ENCODE peak calls at places on chromosome 4, in seven cellular contexts. One of them, this sample, is unnamed.

GRCh38 chr4:94690851-94691254 is 66.9 kb upstream of the BMPR1B start:
- DNase-seq in dorsolateral prefrontal cortex: no peak
- DNase-seq in endothelial cell: no peak
- DNase-seq in AG09319: no peak
- DNase-seq in A549: peak
- DNase-seq in Calu3: no peak
- DNase-seq in HL-60: no peak
- DNase-seq in this sample: no peak

GRCh38 chr4:137106287-137106686 is 426.0 kb downstream of the PCDH18 start:
- DNase-seq in dorsolateral prefrontal cortex: no peak
- DNase-seq in endothelial cell: no peak
- DNase-seq in AG09319: no peak
- DNase-seq in A549: no peak
- DNase-seq in Calu3: no peak
- DNase-seq in HL-60: no peak
- DNase-seq in this sample: no peak

GRCh38 chr4:2253160-2254084 is 8.5 kb downstream of the MXD4 start:
- DNase-seq in dorsolateral prefrontal cortex: no peak
- DNase-seq in endothelial cell: no peak
- DNase-seq in AG09319: no peak
- DNase-seq in A549: no peak
- DNase-seq in Calu3: no peak
- DNase-seq in HL-60: no peak
- DNase-seq in this sample: no peak

GRCh38 chr4:144709793-144710525 is 64.0 kb downstream of the HHIP start:
- DNase-seq in dorsolateral prefrontal cortex: no peak
- DNase-seq in endothelial cell: no peak
- DNase-seq in AG09319: no peak
- DNase-seq in A549: peak
- DNase-seq in Calu3: peak
- DNase-seq in HL-60: no peak
- DNase-seq in this sample: no peak

GRCh38 chr4:112251044-112251632 is 19.6 kb downstream of the AP1AR start:
- DNase-seq in dorsolateral prefrontal cortex: no peak
- DNase-seq in endothelial cell: no peak
- DNase-seq in AG09319: no peak
- DNase-seq in A549: no peak
- DNase-seq in Calu3: no peak
- DNase-seq in HL-60: no peak
- DNase-seq in this sample: no peak

GRCh38 chr4:140250989-140251552 is 97.1 kb upstream of the MAML3 start:
- DNase-seq in dorsolateral prefrontal cortex: no peak
- DNase-seq in endothelial cell: no peak
- DNase-seq in AG09319: no peak
- DNase-seq in A549: no peak
- DNase-seq in Calu3: no peak
- DNase-seq in HL-60: peak
- DNase-seq in this sample: no peak

GRCh38 chr4:8025668-8026067 is 86.0 kb upstream of the AFAP1 start:
- DNase-seq in dorsolateral prefrontal cortex: no peak
- DNase-seq in endothelial cell: no peak
- DNase-seq in AG09319: no peak
- DNase-seq in A549: no peak
- DNase-seq in Calu3: no peak
- DNase-seq in HL-60: no peak
- DNase-seq in this sample: no peak

GRCh38 chr4:111871802-111872201 is 273.5 kb upstream of the FAM241A start:
- DNase-seq in dorsolateral prefrontal cortex: no peak
- DNase-seq in endothelial cell: no peak
- DNase-seq in AG09319: no peak
- DNase-seq in A549: no peak
- DNase-seq in Calu3: no peak
- DNase-seq in HL-60: no peak
- DNase-seq in this sample: no peak

GRCh38 chr4:48815483-48815882 is 15.4 kb upstream of the OCIAD1 start:
- DNase-seq in dorsolateral prefrontal cortex: no peak
- DNase-seq in endothelial cell: no peak
- DNase-seq in AG09319: no peak
- DNase-seq in A549: no peak
- DNase-seq in Calu3: no peak
- DNase-seq in HL-60: no peak
- DNase-seq in this sample: no peak

GRCh38 chr4:123597586-123597985 is 201.0 kb downstream of the SPRY1 start:
- DNase-seq in dorsolateral prefrontal cortex: no peak
- DNase-seq in endothelial cell: no peak
- DNase-seq in AG09319: no peak
- DNase-seq in A549: no peak
- DNase-seq in Calu3: no peak
- DNase-seq in HL-60: no peak
- DNase-seq in this sample: no peak

GRCh38 chr4:84482564-84483563 is 16.2 kb downstream of the NKX6-1 start:
- DNase-seq in dorsolateral prefrontal cortex: no peak
- DNase-seq in endothelial cell: peak
- DNase-seq in AG09319: no peak
- DNase-seq in A549: no peak
- DNase-seq in Calu3: no peak
- DNase-seq in HL-60: no peak
- DNase-seq in this sample: no peak

GRCh38 chr4:48937033-48937432 is 30.5 kb upstream of the OCIAD2 start:
- DNase-seq in dorsolateral prefrontal cortex: no peak
- DNase-seq in endothelial cell: no peak
- DNase-seq in AG09319: no peak
- DNase-seq in A549: no peak
- DNase-seq in Calu3: no peak
- DNase-seq in HL-60: no peak
- DNase-seq in this sample: no peak

GRCh38 chr4:153153339-153153851 is 50.8 kb upstream of the TRIM2 start:
- DNase-seq in dorsolateral prefrontal cortex: peak
- DNase-seq in endothelial cell: peak
- DNase-seq in AG09319: no peak
- DNase-seq in A549: peak
- DNase-seq in Calu3: peak
- DNase-seq in HL-60: peak
- DNase-seq in this sample: no peak
- TF ChIP-seq CTCF in dorsolateral prefrontal cortex: peak
- TF ChIP-seq CTCF in endothelial cell: no peak
- TF ChIP-seq CTCF in AG09319: no peak
- TF ChIP-seq CTCF in A549: no peak
- TF ChIP-seq CTCF in Calu3: no peak
- TF ChIP-seq CTCF in HL-60: no peak
- TF ChIP-seq CTCF in this sample: no peak

DNA sequence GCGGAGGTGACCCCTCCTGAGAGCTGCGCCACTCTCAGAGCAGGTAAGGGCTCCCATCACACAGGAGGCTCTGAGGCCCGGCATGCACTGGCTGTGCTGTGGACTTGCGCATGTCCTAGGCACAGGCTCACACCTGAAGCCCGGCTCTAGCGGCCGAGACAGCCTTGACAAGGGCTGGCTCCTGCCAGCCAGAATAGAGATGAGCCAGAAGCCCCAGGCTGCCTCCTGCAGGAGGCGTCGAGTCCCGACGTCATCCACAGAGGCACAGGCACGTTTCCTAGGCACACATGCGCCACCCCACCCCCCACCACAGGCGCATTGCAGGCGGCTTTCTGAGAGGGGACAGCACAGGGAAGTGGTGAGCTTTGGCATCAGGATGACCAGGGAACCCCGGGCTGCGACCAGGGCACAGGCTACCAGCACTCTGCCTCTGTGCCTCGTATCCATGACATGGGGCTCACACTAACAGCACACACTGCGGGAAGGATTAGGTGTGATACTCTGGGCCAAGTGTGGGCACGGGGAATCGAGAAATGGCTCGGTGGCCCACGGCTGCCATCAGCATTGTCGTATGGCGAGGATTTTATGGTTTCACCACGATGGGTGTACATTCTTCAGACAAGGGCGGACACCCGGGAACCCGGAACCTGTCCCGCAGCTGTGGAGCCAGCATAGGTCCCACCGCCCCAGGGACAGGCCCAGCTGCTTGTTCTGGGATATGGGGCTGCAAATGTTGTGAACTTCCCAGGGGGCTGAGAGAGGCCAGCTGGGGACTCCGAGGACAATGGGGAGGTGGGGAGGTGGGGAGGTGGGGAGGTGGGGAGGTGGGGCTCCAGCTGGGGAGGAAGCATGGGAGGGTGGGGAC is 90.7 kb upstream of the ADRA2C start:
- DNase-seq in dorsolateral prefrontal cortex: no peak
- DNase-seq in endothelial cell: no peak
- DNase-seq in AG09319: no peak
- DNase-seq in A549: peak
- DNase-seq in Calu3: no peak
- DNase-seq in HL-60: no peak
- DNase-seq in this sample: no peak
- TF ChIP-seq CTCF in dorsolateral prefrontal cortex: no peak
- TF ChIP-seq CTCF in endothelial cell: no peak
- TF ChIP-seq CTCF in AG09319: no peak
- TF ChIP-seq CTCF in A549: no peak
- TF ChIP-seq CTCF in Calu3: no peak
- TF ChIP-seq CTCF in HL-60: no peak
- TF ChIP-seq CTCF in this sample: no peak

DNA sequence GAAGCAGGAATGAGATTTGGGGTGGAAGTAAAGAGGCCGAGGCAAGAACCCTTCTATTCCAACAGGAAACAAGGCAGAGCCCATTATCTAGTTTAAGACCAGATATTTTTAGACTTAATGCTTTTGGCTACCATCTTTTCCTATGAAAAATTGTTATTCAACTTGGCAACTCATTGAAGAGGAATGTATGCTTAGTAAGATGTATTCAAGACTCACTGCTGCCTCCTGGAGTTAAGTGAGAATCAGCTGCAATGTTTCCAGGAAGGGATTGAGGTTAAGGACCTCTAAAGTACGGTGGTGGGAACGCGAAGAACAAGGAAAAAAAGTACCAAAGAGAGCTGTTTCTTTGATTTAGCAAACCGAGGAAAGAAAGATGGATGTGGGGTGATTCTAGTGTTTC is 89.1 kb downstream of the RAPGEF2 start:
- DNase-seq in dorsolateral prefrontal cortex: no peak
- DNase-seq in endothelial cell: no peak
- DNase-seq in AG09319: no peak
- DNase-seq in A549: peak
- DNase-seq in Calu3: peak
- DNase-seq in HL-60: no peak
- DNase-seq in this sample: no peak
- TF ChIP-seq CTCF in dorsolateral prefrontal cortex: peak
- TF ChIP-seq CTCF in endothelial cell: peak
- TF ChIP-seq CTCF in AG09319: peak
- TF ChIP-seq CTCF in A549: peak
- TF ChIP-seq CTCF in Calu3: peak
- TF ChIP-seq CTCF in HL-60: no peak
- TF ChIP-seq CTCF in this sample: peak

DNA sequence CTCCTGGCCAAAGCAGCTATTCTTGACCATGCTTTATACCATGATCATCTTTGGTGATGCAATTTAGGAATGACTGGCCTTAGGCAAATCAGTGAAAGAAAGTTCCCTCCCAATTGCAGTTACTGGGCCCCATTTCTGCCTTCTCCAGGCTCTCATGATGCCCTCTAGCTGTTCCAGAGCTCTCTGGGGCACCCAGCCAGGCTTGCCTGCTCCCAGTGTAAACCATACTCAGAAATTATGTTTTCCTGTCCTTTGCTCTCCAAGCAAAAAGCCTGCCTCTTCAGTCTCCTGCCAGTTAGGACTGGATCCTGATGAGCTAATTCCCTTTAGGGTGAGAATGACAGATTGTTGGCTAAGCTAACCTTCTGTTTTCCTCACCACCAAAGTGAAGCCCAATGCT is 85.3 kb upstream of the RBPJ start:
- DNase-seq in dorsolateral prefrontal cortex: no peak
- DNase-seq in endothelial cell: no peak
- DNase-seq in AG09319: peak
- DNase-seq in A549: no peak
- DNase-seq in Calu3: no peak
- DNase-seq in HL-60: no peak
- DNase-seq in this sample: no peak
- TF ChIP-seq CTCF in dorsolateral prefrontal cortex: peak
- TF ChIP-seq CTCF in endothelial cell: no peak
- TF ChIP-seq CTCF in AG09319: peak
- TF ChIP-seq CTCF in A549: no peak
- TF ChIP-seq CTCF in Calu3: no peak
- TF ChIP-seq CTCF in HL-60: no peak
- TF ChIP-seq CTCF in this sample: no peak

GRCh38 chr4:169013396-169013795 is 3.3 kb upstream of the CBR4 start:
- DNase-seq in dorsolateral prefrontal cortex: no peak
- DNase-seq in endothelial cell: no peak
- DNase-seq in AG09319: no peak
- DNase-seq in A549: no peak
- DNase-seq in Calu3: no peak
- DNase-seq in HL-60: no peak
- DNase-seq in this sample: no peak

GRCh38 chr4:169012049-169012448 is 2.0 kb upstream of the CBR4 start:
- DNase-seq in dorsolateral prefrontal cortex: no peak
- DNase-seq in endothelial cell: no peak
- DNase-seq in AG09319: no peak
- DNase-seq in A549: no peak
- DNase-seq in Calu3: no peak
- DNase-seq in HL-60: no peak
- DNase-seq in this sample: no peak

GRCh38 chr4:169008478-169008877 is 1.6 kb downstream of the CBR4 start:
- DNase-seq in dorsolateral prefrontal cortex: no peak
- DNase-seq in endothelial cell: no peak
- DNase-seq in AG09319: no peak
- DNase-seq in A549: no peak
- DNase-seq in Calu3: no peak
- DNase-seq in HL-60: no peak
- DNase-seq in this sample: no peak

GRCh38 chr4:169010125-169011023 is at the start of gene CBR4:
- DNase-seq in dorsolateral prefrontal cortex: peak
- DNase-seq in endothelial cell: peak
- DNase-seq in AG09319: peak
- DNase-seq in A549: peak
- DNase-seq in Calu3: peak
- DNase-seq in HL-60: peak
- DNase-seq in this sample: peak

GRCh38 chr4:169009281-169010124 is 552 bp downstream of the CBR4 start:
- DNase-seq in dorsolateral prefrontal cortex: peak
- DNase-seq in endothelial cell: peak
- DNase-seq in AG09319: no peak
- DNase-seq in A549: peak
- DNase-seq in Calu3: peak
- DNase-seq in HL-60: peak
- DNase-seq in this sample: no peak
- TF ChIP-seq CTCF in dorsolateral prefrontal cortex: no peak
- TF ChIP-seq CTCF in endothelial cell: peak
- TF ChIP-seq CTCF in AG09319: peak
- TF ChIP-seq CTCF in A549: peak
- TF ChIP-seq CTCF in Calu3: no peak
- TF ChIP-seq CTCF in HL-60: peak
- TF ChIP-seq CTCF in this sample: peak

GRCh38 chr4:107037188-107037587 is 1.1 kb upstream of the DKK2 start:
- DNase-seq in dorsolateral prefrontal cortex: peak
- DNase-seq in endothelial cell: peak
- DNase-seq in AG09319: no peak
- DNase-seq in A549: no peak
- DNase-seq in Calu3: no peak
- DNase-seq in HL-60: no peak
- DNase-seq in this sample: no peak
- TF ChIP-seq CTCF in dorsolateral prefrontal cortex: peak
- TF ChIP-seq CTCF in endothelial cell: no peak
- TF ChIP-seq CTCF in AG09319: peak
- TF ChIP-seq CTCF in A549: no peak
- TF ChIP-seq CTCF in Calu3: no peak
- TF ChIP-seq CTCF in HL-60: peak
- TF ChIP-seq CTCF in this sample: peak

This sample was measured in GM12864.